ENCODE peak calls at places on chromosomes 11 and 22, in nine cellular contexts. D is iris pigment epithelial cell; M is mucosa of descending colon; P is CD8-positive, alpha-beta memory T cell; T is NCI-H345; N is EH; V is type B pancreatic cell; E is RWPE1; X is NCI-H748 treated with DMSO at 0.1 percent for 48 hours. J is an unnamed sample.

GRCh38 chr22:36486619-36487384 is 5.4 kb upstream of the TXN2 start:
- DNase-seq in D (peak), M (no peak), P (peak), T (no peak), N (peak), V (no peak), E (no peak), X (no peak), J (no peak)

GRCh38 chr11:61972796-61973602 is 5.6 kb upstream of the FTH1 start:
- DNase-seq in D (peak), M (peak), P (no peak), T (no peak), N (no peak), V (no peak), E (peak), X (no peak), J (no peak)

GRCh38 chr11:11312738-11313137 is 40.3 kb downstream of the CSNK2A3 start:
- DNase-seq in D (no peak), M (no peak), P (no peak), T (no peak), N (no peak), V (no peak), E (no peak), X (no peak), J (no peak)

GRCh38 chr11:17405232-17406005 is 17.0 kb upstream of the KCNJ11 start:
- DNase-seq in D (peak), M (peak), P (no peak), T (no peak), N (peak), V (no peak), E (no peak), X (peak), J (peak)

GRCh38 chr11:108128772-108129171 is 7.4 kb downstream of the ACAT1 start:
- DNase-seq in D (no peak), M (no peak), P (no peak), T (no peak), N (no peak), V (no peak), E (no peak), X (no peak), J (no peak)

GRCh38 chr11:132312161-132312560 is 941.7 kb downstream of the NTM start:
- DNase-seq in D (peak), M (no peak), P (no peak), T (peak), N (peak), V (no peak), E (peak), X (no peak), J (no peak)

GRCh38 chr11:82533628-82534353 is 199.9 kb downstream of the FAM181B start:
- DNase-seq in D (no peak), M (no peak), P (no peak), T (peak), N (no peak), V (no peak), E (no peak), X (no peak), J (no peak)

GRCh38 chr11:721913-722811 is 16.1 kb downstream of the EPS8L2 start:
- DNase-seq in D (no peak), M (peak), P (peak), T (peak), N (no peak), V (peak), E (no peak), X (no peak), J (no peak)

GRCh38 chr11:14029415-14029814 is 66.9 kb downstream of the SPON1 start:
- DNase-seq in D (no peak), M (no peak), P (no peak), T (no peak), N (no peak), V (no peak), E (no peak), X (no peak), J (no peak)

GRCh38 chr11:1619449-1619848 is 2.5 kb downstream of the KRTAP5-4 start:
- DNase-seq in D (no peak), M (no peak), P (no peak), T (no peak), N (peak), V (no peak), E (no peak), X (no peak), J (no peak)

GRCh38 chr11:67997460-67997921 is 6.4 kb downstream of the UNC93B1 start:
- DNase-seq in D (no peak), M (peak), P (no peak), T (no peak), N (no peak), V (no peak), E (no peak), X (no peak), J (no peak)

GRCh38 chr11:16610213-16610737 is 128.2 kb upstream of the C11orf58 start:
- DNase-seq in D (no peak), M (peak), P (no peak), T (no peak), N (no peak), V (no peak), E (no peak), X (no peak), J (no peak)

GRCh38 chr11:61912991-61913698 is 4.2 kb downstream of the RAB3IL1 start:
- DNase-seq in D (no peak), M (peak), P (no peak), T (no peak), N (no peak), V (no peak), E (no peak), X (no peak), J (no peak)

GRCh38 chr22:49946612-49947295 is 13.8 kb upstream of the PIM3 start:
- DNase-seq in D (no peak), M (no peak), P (no peak), T (peak), N (no peak), V (no peak), E (no peak), X (no peak), J (no peak)

GRCh38 chr22:48142388-48142787 is 1379.9 kb downstream of the TBC1D22A start:
- DNase-seq in D (no peak), M (no peak), P (no peak), T (no peak), N (no peak), V (no peak), E (no peak), X (no peak), J (no peak)

GRCh38 chr11:41056892-41057569 is 402.4 kb downstream of the LRRC4C start:
- DNase-seq in D (no peak), M (peak), P (no peak), T (no peak), N (no peak), V (no peak), E (no peak), X (no peak), J (no peak)

GRCh38 chr11:35418847-35419712 is at the start of gene SLC1A2:
- DNase-seq in D (peak), M (no peak), P (no peak), T (peak), N (peak), V (peak), E (no peak), X (no peak), J (no peak)

GRCh38 chr11:109121173-109121938 is 300.6 kb upstream of the C11orf87 start:
- DNase-seq in D (no peak), M (no peak), P (no peak), T (peak), N (no peak), V (no peak), E (no peak), X (no peak), J (no peak)